ENCODE peak calls at places on chromosomes 13 and 19, in four cellular contexts. Y is activated naive CD8-positive, alpha-beta T cell treated with anti-CD3 and anti-CD28 coated beads, Interleukin-2, amount 50 U/mL, for 16 hours; Z is transverse colon; U is hypothalamus. C is an unnamed sample.

GRCh38 chr13:52348983-52349780 is 56.8 kb downstream of the THSD1 start:
- DNase-seq in Y (no peak), Z (no peak), U (no peak), C (peak; percentile 32)

GRCh38 chr13:95020298-95020987 is 280.8 kb downstream of the ABCC4 start:
- DNase-seq in Y (no peak), Z (no peak), U (no peak), C (no peak)

GRCh38 chr19:3304871-3305423 is 61.4 kb upstream of the NFIC start:
- DNase-seq in Y (peak; percentile 59), Z (peak; percentile 78), U (peak; percentile 22), C (peak; percentile 74)

GRCh38 chr19:49132974-49133609 is 13.7 kb downstream of the PPFIA3 start:
- DNase-seq in Y (no peak), Z (peak; percentile 58), U (no peak), C (no peak)

GRCh38 chr13:80086304-80086721 is 254.6 kb downstream of the SPRY2 start:
- DNase-seq in Y (no peak), Z (peak; percentile 59), U (no peak), C (no peak)

GRCh38 chr13:110616103-110617101 is 1.1 kb downstream of the NAXD start:
- DNase-seq in Y (no peak), Z (peak; percentile 52), U (no peak), C (peak; percentile 17)

GRCh38 chr13:91347212-91347995 is at the start of gene MIR17HG:
- DNase-seq in Y (peak; percentile 77), Z (peak; percentile 94), U (peak; percentile 64), C (peak; percentile 76)

GRCh38 chr19:57406516-57407123 is 4.3 kb upstream of the ZNF17 start:
- DNase-seq in Y (peak; percentile 52), Z (peak; percentile 54), U (peak; percentile 2), C (peak; percentile 32)

GRCh38 chr19:54179262-54179587 is 6.3 kb upstream of the TMC4 start:
- DNase-seq in Y (no peak), Z (no peak), U (no peak), C (no peak)